ENCODE peak calls at places on chromosomes 5 and 9, in six cellular contexts. P is A673, N is foreskin fibroblast, C is ovary, U is Peyer's patch, O is tibial artery. T is an unnamed sample.

GRCh38 chr5:53554444-53554843 is 6.0 kb upstream of the NDUFS4 start:
- DNase-seq in P (no peak), N (no peak), C (no peak), U (no peak), O (no peak), T (no peak)

GRCh38 chr5:147805030-147805454 is 22.5 kb upstream of the JAKMIP2 start:
- DNase-seq in P (peak), N (no peak), C (no peak), U (peak), O (no peak), T (peak)

GRCh38 chr5:172715421-172715780 is 55.6 kb downstream of the DUSP1 start:
- DNase-seq in P (no peak), N (no peak), C (no peak), U (no peak), O (no peak), T (no peak)

GRCh38 chr5:173053041-173053440 is 3.1 kb upstream of the CREBRF start:
- DNase-seq in P (no peak), N (peak), C (no peak), U (no peak), O (no peak), T (no peak)

GRCh38 chr5:34789021-34789531 is 49.9 kb upstream of the TTC23L start:
- DNase-seq in P (no peak), N (peak), C (no peak), U (no peak), O (peak), T (no peak)

GRCh38 chr5:112159435-112159834 is 259.6 kb downstream of the EPB41L4A start:
- DNase-seq in P (no peak), N (peak), C (no peak), U (peak), O (no peak), T (no peak)

GRCh38 chr9:126295936-126296600 is 30.6 kb upstream of the MVB12B start:
- DNase-seq in P (no peak), N (no peak), C (no peak), U (no peak), O (no peak), T (no peak)

GRCh38 chr5:135714126-135714894 is 120.2 kb upstream of the SLC25A48 start:
- DNase-seq in P (no peak), N (peak), C (no peak), U (no peak), O (no peak), T (no peak)

GRCh38 chr5:143404416-143405062 is 1.1 kb upstream of the NR3C1 start:
- DNase-seq in P (peak), N (peak), C (peak), U (peak), O (peak), T (peak)

GRCh38 chr5:135069016-135069770 is 35.2 kb upstream of the PITX1 start:
- DNase-seq in P (peak), N (no peak), C (no peak), U (peak), O (no peak), T (peak)

GRCh38 chr9:96109718-96110351 is 192.1 kb downstream of the HSD17B3 start:
- DNase-seq in P (no peak), N (peak), C (no peak), U (no peak), O (no peak), T (no peak)

GRCh38 chr5:172311026-172311425 is 27.5 kb upstream of the UBTD2 start:
- DNase-seq in P (no peak), N (no peak), C (no peak), U (no peak), O (no peak), T (no peak)

GRCh38 chr5:102638316-102638715 is 116.8 kb upstream of the PAM start:
- DNase-seq in P (no peak), N (no peak), C (no peak), U (no peak), O (no peak), T (no peak)

GRCh38 chr5:50711280-50711679 is 44.8 kb downstream of the PARP8 start:
- DNase-seq in P (peak), N (no peak), C (no peak), U (peak), O (no peak), T (peak)

GRCh38 chr5:35963381-35963843 is 25.0 kb upstream of the CAPSL start:
- DNase-seq in P (peak), N (peak), C (no peak), U (peak), O (no peak), T (no peak)
- TF ChIP-seq CTCF in P (peak), N (peak), C (no peak), U (no peak), O (no peak), T (peak)

GRCh38 chr5:29715167-29715566 is 1478.3 kb upstream of the CDH6 start:
- DNase-seq in P (no peak), N (no peak), C (no peak), U (no peak), O (no peak), T (no peak)

DNA sequence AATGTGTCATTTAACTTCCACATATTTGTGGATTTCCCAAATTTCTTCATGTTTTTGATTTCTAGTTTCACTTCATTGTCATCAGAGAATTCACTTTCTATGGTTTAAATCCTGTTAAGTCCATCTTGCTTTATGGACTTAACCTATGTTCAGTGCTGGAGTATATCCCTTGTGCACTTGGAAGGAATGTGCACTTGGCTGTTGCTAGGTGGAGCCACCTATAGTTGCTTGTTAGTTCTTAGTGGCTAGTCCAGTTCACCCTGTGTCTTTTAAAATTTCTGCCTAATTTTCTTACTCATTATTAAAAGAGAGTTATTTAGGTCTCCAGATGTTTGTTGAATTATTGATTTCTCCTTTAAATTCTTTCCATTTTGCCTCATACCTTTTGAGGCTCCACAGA is 1472.5 kb upstream of the CDH6 start:
- DNase-seq in P (no peak), N (no peak), C (no peak), U (no peak), O (no peak), T (no peak)
- TF ChIP-seq CTCF in P (no peak), N (no peak), C (no peak), U (no peak), O (no peak), T (no peak)

GRCh38 chr5:42826757-42827156 is 15.1 kb upstream of the SELENOP start:
- DNase-seq in P (no peak), N (no peak), C (no peak), U (no peak), O (no peak), T (no peak)
- TF ChIP-seq CTCF in P (no peak), N (no peak), C (no peak), U (no peak), O (no peak), T (no peak)

GRCh38 chr5:144815131-144815530 is 644.5 kb downstream of the KCTD16 start:
- DNase-seq in P (no peak), N (no peak), C (no peak), U (no peak), O (no peak), T (no peak)
- TF ChIP-seq CTCF in P (no peak), N (no peak), C (no peak), U (no peak), O (no peak), T (no peak)